ENCODE peak calls at places on chromosomes 7 and 10, in seven cellular contexts. J is body of pancreas, Y is fibroblast of lung, M is psoas muscle, E is suprapubic skin, N is heart left ventricle, T is breast epithelium. H is an unnamed sample.
A peak's percentile ranks its signal among the peaks of the same experiment; 100 is the strongest.

GRCh38 chr10:133158756-133159610 is 1.0 kb upstream of the KNDC1 start:
- DNase-seq in Y (no peak), T (peak; percentile 50), M (no peak), E (peak; percentile 61), J (peak; percentile 41), N (no peak), H (peak; percentile 67)

GRCh38 chr7:8113184-8113583 is 144.6 kb downstream of the GLCCI1 start:
- DNase-seq in J (no peak), T (no peak), Y (no peak), N (peak; percentile 43), E (no peak), M (no peak), H (no peak)

GRCh38 chr7:131196808-131197207 is 130.9 kb upstream of the MKLN1 start:
- DNase-seq in Y (peak; percentile 44), N (no peak), T (no peak), J (no peak), M (no peak), E (no peak), H (no peak)

GRCh38 chr10:132632091-132632561 is 94.5 kb downstream of the INPP5A start:
- DNase-seq in E (peak; percentile 55), M (peak; percentile 85), N (peak; percentile 94), Y (no peak), T (no peak), J (peak; percentile 24), H (no peak)

GRCh38 chr10:77592946-77593636 is 44.5 kb downstream of the KCNMA1 start:
- DNase-seq in E (no peak), J (no peak), T (no peak), N (no peak), M (no peak), Y (peak; percentile 97), H (peak; percentile 80)

GRCh38 chr10:104391150-104391968 is 37.7 kb downstream of the CFAP58 start:
- DNase-seq in Y (peak; percentile 2), E (no peak), T (no peak), N (no peak), M (no peak), J (no peak), H (no peak)

GRCh38 chr10:408223-408622 is 273.0 kb downstream of the ZMYND11 start:
- DNase-seq in Y (no peak), J (no peak), N (no peak), M (no peak), E (no peak), T (no peak), H (no peak)

GRCh38 chr7:78296689-78297371 is 498.3 kb downstream of the PHTF2 start:
- DNase-seq in T (no peak), E (no peak), M (no peak), Y (no peak), N (no peak), J (peak; percentile 95), H (no peak)

GRCh38 chr10:97016728-97017473 is 168.9 kb downstream of the SLIT1 start:
- DNase-seq in J (no peak), T (no peak), N (no peak), Y (no peak), M (no peak), E (no peak), H (no peak)

GRCh38 chr7:5143106-5143505 is 46.9 kb upstream of the WIPI2 start:
- DNase-seq in T (no peak), N (no peak), J (no peak), M (no peak), E (no peak), Y (no peak), H (no peak)

GRCh38 chr10:120969219-120969645 is 118.1 kb downstream of the WDR11 start:
- DNase-seq in M (no peak), J (no peak), T (no peak), N (no peak), Y (no peak), E (no peak), H (no peak)

GRCh38 chr7:23383225-23383624 is 84.1 kb downstream of the MALSU1 start:
- DNase-seq in J (no peak), N (no peak), Y (peak; percentile 33), E (no peak), T (no peak), M (no peak), H (no peak)

GRCh38 chr7:5282464-5283316 is at the start of gene SLC29A4:
- DNase-seq in T (no peak), M (peak; percentile 67), Y (peak; percentile 46), J (peak; percentile 65), E (no peak), N (peak; percentile 55), H (no peak)

GRCh38 chr7:113071465-113071864 is 15.2 kb downstream of the GPR85 start:
- DNase-seq in Y (peak; percentile 84), E (no peak), N (no peak), M (no peak), J (no peak), T (no peak), H (no peak)

GRCh38 chr10:117320050-117320665 is 55.1 kb downstream of the PDZD8 start:
- DNase-seq in T (no peak), E (no peak), N (no peak), Y (peak; percentile 40), J (no peak), M (no peak), H (no peak)

GRCh38 chr10:117318909-117319308 is 56.3 kb downstream of the PDZD8 start:
- DNase-seq in J (no peak), T (no peak), M (no peak), Y (peak; percentile 54), N (no peak), E (no peak), H (no peak)

GRCh38 chr10:117327262-117327661 is 48.0 kb downstream of the PDZD8 start:
- DNase-seq in E (no peak), Y (no peak), M (no peak), T (no peak), J (no peak), N (no peak), H (no peak)

GRCh38 chr10:117324367-117324766 is 50.9 kb downstream of the PDZD8 start:
- DNase-seq in T (no peak), N (no peak), E (no peak), Y (no peak), J (no peak), M (no peak), H (no peak)

DNA sequence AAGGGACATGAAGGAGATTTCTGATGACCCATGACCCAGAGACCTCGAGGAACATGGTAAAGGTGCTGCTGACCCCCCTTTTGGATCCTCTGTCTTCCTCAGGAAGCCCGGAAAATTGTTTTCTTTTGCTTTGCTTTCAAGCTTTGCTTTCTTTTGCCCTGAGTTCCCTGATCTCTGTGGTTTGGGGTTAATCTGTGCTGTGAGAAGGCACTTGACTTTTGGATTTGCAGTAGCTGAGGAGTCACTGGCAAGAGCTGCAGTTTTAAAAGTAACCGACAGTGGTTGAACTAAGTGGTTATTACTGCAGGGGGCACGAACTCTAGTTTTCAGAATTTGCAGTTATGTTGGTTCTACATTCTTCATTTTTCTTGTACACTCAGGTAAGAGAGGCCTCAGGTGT is 53.0 kb downstream of the PDZD8 start:
- DNase-seq in N (no peak), T (no peak), E (no peak), M (no peak), J (no peak), Y (no peak), H (no peak)
- TF ChIP-seq CTCF in N (no peak), T (no peak), E (no peak), M (no peak), J (no peak), Y (no peak), H (no peak)

DNA sequence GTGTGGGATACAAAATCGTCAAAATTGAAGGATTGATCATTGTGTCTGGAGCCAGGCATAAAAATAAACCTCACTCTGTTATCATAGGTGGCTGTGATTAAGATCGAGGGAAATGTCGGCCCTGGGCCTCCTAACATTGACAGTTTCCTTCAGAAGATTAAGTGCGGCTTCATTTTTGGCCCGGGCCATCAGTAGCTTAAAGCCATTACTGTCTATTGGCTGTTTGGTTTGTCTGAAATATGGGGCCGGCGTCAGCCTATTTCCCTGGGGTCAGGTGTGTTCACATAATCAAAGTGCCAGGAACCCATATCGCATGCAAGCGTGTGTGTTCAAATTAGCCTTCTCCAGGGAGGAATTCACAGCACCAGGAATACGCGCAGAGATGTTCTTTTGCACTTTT is 114.6 kb downstream of the CUX1 start:
- DNase-seq in Y (no peak), E (peak; percentile 17), N (no peak), M (no peak), T (no peak), J (no peak), H (no peak)
- H3K4me3 ChIP-seq in Y (no peak overlapping the region), E (no peak overlapping the region), N (no peak overlapping the region), M (no peak overlapping the region), T (no peak overlapping the region), J (no peak overlapping the region), H (no peak overlapping the region)

DNA sequence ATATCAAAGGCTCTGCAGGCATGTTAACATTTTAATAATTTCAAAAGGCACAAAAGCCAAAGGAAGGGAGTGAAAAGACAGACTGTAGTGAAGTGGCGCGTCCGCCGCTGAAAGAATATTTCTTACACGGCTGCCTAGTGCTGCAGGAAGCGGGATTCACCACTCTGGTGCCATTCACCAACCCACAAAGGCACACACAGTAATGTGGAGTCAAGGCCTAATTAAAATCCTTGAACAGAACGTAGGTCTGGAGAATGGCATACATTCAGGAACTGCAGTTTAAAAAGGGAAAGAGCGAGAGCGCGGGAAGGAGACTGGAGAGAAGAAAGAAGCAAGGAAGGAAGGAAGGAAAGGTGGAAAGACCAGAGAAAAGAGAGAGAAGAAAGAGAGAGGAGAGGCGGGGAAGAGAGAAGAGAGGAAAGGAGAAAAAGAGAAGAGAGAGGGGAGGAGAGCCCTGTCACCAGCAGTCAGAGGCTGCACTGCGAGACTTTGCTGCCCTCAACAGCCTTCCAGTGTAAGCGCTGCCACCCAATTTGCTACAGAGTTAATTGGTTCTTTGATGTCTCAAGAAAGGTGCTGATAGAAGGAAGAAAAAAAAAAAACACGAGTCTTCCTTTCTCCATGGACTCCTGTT is 554.0 kb downstream of the MDFIC start:
- DNase-seq in N (no peak), J (no peak), T (no peak), E (no peak), M (no peak), Y (no peak), H (no peak)
- TF ChIP-seq CTCF in N (peak; percentile 31), J (no peak), T (no peak), E (no peak), M (no peak), Y (peak; percentile 20), H (no peak)

GRCh38 chr10:88852327-88852726 is 683 bp upstream of the ANKRD22 start:
- DNase-seq in Y (no peak), T (no peak), J (peak; percentile 38), N (no peak), E (no peak), M (no peak), H (no peak)

GRCh38 chr10:88853155-88853554 is 1.5 kb upstream of the ANKRD22 start:
- DNase-seq in N (no peak), T (no peak), M (no peak), J (no peak), Y (no peak), E (no peak), H (no peak)

GRCh38 chr10:88850712-88851111 is 932 bp downstream of the ANKRD22 start:
- DNase-seq in M (no peak), Y (no peak), J (no peak), T (no peak), N (no peak), E (no peak), H (no peak)

GRCh38 chr10:88849224-88849623 is 2.4 kb downstream of the ANKRD22 start:
- DNase-seq in Y (peak; percentile 11), J (no peak), M (no peak), N (no peak), E (no peak), T (no peak), H (no peak)

DNA sequence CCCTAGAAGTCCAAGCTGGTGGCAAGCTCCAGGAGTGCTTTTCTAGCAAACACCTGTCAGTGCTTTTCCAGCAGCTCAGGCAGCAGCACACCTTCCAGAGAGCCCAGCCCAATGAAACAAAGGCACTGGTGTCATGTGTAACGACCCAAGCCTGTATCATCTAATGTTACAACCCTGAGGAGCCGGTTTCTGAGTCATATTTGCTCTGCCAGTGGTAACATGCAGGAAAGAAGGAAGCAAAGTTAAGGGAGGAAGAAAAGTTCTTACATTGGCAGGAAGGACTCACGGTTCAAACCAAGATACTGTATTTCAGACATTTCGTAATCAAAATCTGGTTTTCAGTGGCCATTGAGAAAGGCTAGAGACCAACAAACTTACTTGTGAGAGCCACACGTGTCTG is at the start of gene ANKRD22:
- DNase-seq in T (peak; percentile 56), E (peak; percentile 64), N (no peak), M (no peak), J (peak; percentile 84), Y (peak; percentile 61), H (no peak)
- H3K4me3 ChIP-seq in T (no peak within 1 kb of the TSS), E (peak within 1 kb of the TSS; percentile 29), N (no peak within 1 kb of the TSS), M (no peak within 1 kb of the TSS), J (no peak within 1 kb of the TSS), Y (no peak within 1 kb of the TSS), H (no peak within 1 kb of the TSS)